ENCODE peak calls at places on chromosomes 5 and 9, in five cellular contexts. V is heart left ventricle, S is psoas muscle, K is sigmoid colon, H is A673. O is an unnamed sample. For H3K27me3, the result is how much of the 10 kb centered on the place peaks cover.

GRCh38 chr5:141747152-141747640 is 65.2 kb upstream of the ARAP3 start:
- DNase-seq in V (peak), S (peak), K (peak), H (peak), O (peak)

GRCh38 chr5:124884108-124884507 is 137.7 kb upstream of the ZNF608 start:
- DNase-seq in V (no peak), S (no peak), K (no peak), H (no peak), O (no peak)

GRCh38 chr5:931570-932145 is 39.0 kb downstream of the TRIP13 start:
- DNase-seq in V (no peak), S (no peak), K (no peak), H (no peak), O (no peak)

GRCh38 chr5:88825782-88826110 is 57.2 kb downstream of the MEF2C start:
- DNase-seq in V (no peak), S (no peak), K (no peak), H (no peak), O (no peak)

GRCh38 chr5:62538017-62538942 is 40.3 kb upstream of the LRRC70 start:
- DNase-seq in V (no peak), S (no peak), K (no peak), H (peak), O (no peak)

GRCh38 chr9:74555015-74555414 is 57.9 kb downstream of the RORB start:
- DNase-seq in V (peak), S (no peak), K (no peak), H (no peak), O (no peak)

GRCh38 chr5:147394273-147394672 is 115.6 kb downstream of the DPYSL3 start:
- DNase-seq in V (no peak), S (no peak), K (no peak), H (no peak), O (no peak)

GRCh38 chr5:75509956-75510355 is 1.5 kb downstream of the CERT1 start:
- DNase-seq in V (no peak), S (no peak), K (peak), H (no peak), O (no peak)

GRCh38 chr9:137984005-137984404 is 106.4 kb downstream of the CACNA1B start:
- DNase-seq in V (no peak), S (no peak), K (peak), H (no peak), O (peak)

GRCh38 chr5:166768536-166768935 is 1522.9 kb upstream of the WWC1 start:
- DNase-seq in V (no peak), S (no peak), K (no peak), H (no peak), O (no peak)

GRCh38 chr5:101278011-101278687 is 375.1 kb upstream of the ST8SIA4 start:
- DNase-seq in V (no peak), S (no peak), K (no peak), H (no peak), O (no peak)

GRCh38 chr9:97811534-97812246 is 41.3 kb upstream of the FOXE1 start:
- DNase-seq in V (no peak), S (no peak), K (no peak), H (no peak), O (no peak)

GRCh38 chr9:80699551-80699998 is 989.8 kb downstream of the TLE1 start:
- DNase-seq in V (no peak), S (no peak), K (no peak), H (peak), O (no peak)

GRCh38 chr5:102049517-102049916 is 246.6 kb downstream of the SLCO4C1 start:
- DNase-seq in V (no peak), S (no peak), K (no peak), H (peak), O (no peak)

GRCh38 chr5:93219641-93220145 is 361.3 kb downstream of the NR2F1-AS1 start:
- DNase-seq in V (no peak), S (no peak), K (no peak), H (no peak), O (no peak)

GRCh38 chr9:87324613-87325194 is 173.0 kb upstream of the DAPK1 start:
- DNase-seq in V (no peak), S (no peak), K (no peak), H (peak), O (no peak)

GRCh38 chr5:476102-476813 is 33.3 kb downstream of the EXOC3 start:
- DNase-seq in V (no peak), S (peak), K (peak), H (no peak), O (peak)

GRCh38 chr5:141832131-141832530 is 46.1 kb downstream of the PCDH1 start:
- DNase-seq in V (no peak), S (no peak), K (no peak), H (no peak), O (no peak)

GRCh38 chr5:132473019-132473531 is 17.5 kb downstream of the IRF1 start:
- DNase-seq in V (no peak), S (no peak), K (peak), H (no peak), O (peak)

GRCh38 chr9:137685886-137686420 is 67.1 kb downstream of the EHMT1 start:
- DNase-seq in V (no peak), S (no peak), K (no peak), H (no peak), O (peak)

DNA sequence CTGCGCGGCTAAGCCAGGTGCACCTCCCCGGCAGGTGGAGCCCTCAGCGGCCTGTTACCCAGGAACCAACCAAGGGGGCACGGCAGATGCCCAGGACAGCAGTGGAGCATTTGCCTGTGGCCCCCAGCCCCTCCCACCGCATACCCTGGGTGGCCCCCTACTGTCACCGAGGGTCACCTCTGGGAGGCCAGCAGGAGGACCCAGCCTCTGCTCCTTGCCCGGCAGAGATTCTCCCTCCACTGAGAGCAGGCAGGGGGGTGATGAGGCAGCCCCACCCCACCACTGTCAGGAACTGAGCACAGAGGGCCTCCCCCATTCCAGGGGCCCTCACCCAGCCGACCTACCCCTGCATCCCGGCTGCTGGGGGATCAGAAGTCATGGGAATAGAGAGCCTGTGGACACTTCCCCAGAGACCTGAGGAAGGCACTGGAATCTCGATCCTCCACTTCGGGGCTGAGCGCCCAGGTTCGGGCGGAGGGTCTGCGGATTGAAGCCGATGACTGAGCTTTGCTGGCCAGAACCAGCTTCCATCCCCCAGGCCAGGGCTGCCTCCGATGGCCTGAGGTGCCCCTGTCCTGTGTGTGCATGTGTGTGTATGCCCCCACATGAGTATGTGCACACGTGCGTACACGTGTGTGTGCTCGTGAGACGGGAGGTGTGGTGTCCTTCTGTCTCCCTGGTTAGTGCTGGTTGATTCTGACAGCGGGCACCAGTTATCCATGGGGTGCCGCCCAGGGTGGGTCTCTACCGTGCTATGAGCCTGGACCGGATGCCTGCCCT is at the start of gene QRFP:
- DNase-seq in V (no peak), S (no peak), K (no peak), H (no peak), O (no peak)
- TF ChIP-seq CTCF in V (no peak), S (no peak), K (no peak), H (no peak), O (no peak)

GRCh38 chr9:126667190-126668055 is 53.7 kb downstream of the LMX1B start:
- DNase-seq in V (no peak), S (no peak), K (no peak), H (peak), O (no peak)
- H3K27me3 ChIP-seq in V (under half), S (under half), K (half or more), H (under half), O (under half)

DNA sequence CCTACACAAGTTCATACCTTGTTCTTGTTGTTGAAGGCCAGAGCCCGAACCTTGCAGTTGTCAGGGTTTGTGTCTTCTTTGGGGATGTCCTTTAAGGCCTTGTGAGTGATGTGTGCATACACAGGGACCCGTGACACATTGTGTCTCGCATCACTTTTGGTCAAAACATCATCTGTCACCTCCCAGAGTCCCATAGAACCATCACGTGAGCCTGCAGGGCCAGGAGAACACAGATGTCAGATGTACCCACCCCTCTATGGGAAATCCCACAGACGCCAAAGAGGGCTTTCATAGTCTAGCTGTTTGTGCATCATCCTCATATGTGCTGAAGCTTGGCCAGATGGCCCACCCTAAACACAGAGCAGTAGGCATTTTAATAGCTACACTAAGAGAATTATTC is 28.2 kb downstream of the DCAF12 start:
- DNase-seq in V (no peak), S (no peak), K (no peak), H (no peak), O (peak)
- H3K27ac ChIP-seq in V (no peak), S (no peak), K (no peak), H (no peak), O (no peak)

GRCh38 chr5:73215525-73215890 is 42.5 kb downstream of the TMEM174 start:
- DNase-seq in V (no peak), S (no peak), K (no peak), H (no peak), O (no peak)

GRCh38 chr5:73222173-73222572 is 49.2 kb downstream of the TMEM174 start:
- DNase-seq in V (no peak), S (no peak), K (no peak), H (no peak), O (no peak)

GRCh38 chr5:73215891-73216610 is 43.1 kb downstream of the TMEM174 start:
- DNase-seq in V (peak), S (peak), K (peak), H (peak), O (peak)

GRCh38 chr5:73214921-73215490 is 42.0 kb downstream of the TMEM174 start:
- DNase-seq in V (no peak), S (no peak), K (no peak), H (no peak), O (no peak)

GRCh38 chr5:73218552-73219171 is 45.7 kb downstream of the TMEM174 start:
- DNase-seq in V (no peak), S (no peak), K (no peak), H (peak), O (no peak)
- TF ChIP-seq CTCF in V (no peak), S (no peak), K (no peak), H (peak), O (no peak)

DNA sequence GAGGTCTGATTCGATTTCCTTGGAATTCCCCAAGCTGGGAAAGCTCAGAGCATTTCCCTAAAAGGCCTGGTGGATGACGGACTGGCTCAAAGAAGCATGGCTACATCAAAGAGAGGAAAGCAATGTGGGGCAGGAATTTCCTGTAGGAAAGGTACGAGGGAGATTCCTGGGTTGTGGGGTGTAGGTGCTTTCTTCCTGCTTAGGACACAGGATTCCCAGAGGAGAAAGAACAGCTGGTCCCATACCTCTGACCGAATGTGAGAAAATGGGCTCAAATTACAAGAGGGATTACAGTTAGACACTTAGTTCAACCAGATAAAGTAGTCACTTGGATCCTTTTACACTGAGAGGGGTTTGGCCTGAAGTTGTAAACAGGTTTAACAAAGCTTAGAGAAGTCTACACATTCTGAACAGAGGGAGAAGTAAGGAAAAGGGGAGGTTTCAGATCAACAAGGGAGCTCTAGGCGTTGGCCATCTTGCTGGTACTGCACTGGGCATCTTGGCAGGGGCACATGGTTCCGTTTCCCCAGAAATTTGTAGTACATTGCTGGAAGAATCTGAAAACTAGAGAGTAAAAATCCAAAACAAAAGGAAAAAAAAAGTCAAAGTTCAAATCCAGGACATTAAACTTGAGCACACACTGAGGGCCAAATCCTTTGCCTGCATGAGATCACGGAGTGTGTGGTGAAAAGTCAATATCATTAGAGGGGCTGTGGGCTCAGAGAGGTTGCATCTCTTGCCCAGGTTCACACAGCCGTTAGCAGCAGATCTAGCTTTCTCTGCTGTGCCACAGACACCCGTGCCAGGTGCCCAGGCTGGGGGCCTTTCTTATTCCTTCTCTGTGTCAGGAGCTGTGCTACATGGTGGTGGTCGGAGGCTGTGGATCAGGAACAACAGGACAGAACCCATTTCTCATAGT is 171.3 kb downstream of the RGS3 start:
- DNase-seq in V (no peak), S (no peak), K (peak), H (no peak), O (peak)
- H3K27me3 ChIP-seq in V (under half), S (under half), K (under half), H (under half), O (under half)

DNA sequence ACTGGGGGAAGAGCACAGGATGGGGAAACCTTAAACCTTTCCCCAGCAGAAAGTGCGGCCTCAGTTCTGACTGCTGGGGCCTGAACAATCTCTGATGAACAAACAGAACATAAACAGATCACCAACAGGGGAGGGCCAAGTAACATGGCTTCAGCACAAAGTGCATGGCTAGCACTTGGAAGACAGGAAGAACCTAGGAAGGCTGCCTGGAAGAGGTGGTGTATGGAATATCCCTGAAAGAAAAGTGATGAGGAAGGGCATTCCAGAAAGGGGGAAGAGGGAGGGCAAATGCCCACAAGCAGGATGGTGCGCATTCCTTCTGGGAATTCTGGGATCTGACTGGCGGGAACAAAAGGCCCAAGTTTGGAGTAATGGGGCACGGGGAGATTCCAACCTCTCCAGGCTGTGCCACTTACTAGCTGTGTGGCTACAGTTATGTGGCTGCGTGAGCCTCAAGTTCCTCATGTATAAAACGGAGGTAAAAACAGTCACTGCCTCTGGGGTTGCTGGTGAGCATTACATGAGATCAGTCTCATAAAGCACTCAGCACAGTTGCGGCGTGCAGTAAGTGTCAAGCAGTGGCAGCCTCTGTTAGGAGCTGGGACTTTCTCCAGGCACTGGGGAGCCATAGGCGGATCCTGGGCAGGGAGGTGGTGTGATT is 1.6 kb downstream of the PDGFRB start:
- DNase-seq in V (no peak), S (no peak), K (no peak), H (peak), O (no peak)
- H3K27ac ChIP-seq in V (peak), S (peak), K (peak), H (peak), O (peak)

GRCh38 chr5:111681414-111681790 is 75.6 kb downstream of the NREP start:
- DNase-seq in V (no peak), S (no peak), K (no peak), H (no peak), O (no peak)

GRCh38 chr5:111680737-111681413 is 76.1 kb downstream of the NREP start:
- DNase-seq in V (peak), S (peak), K (peak), H (peak), O (no peak)

GRCh38 chr5:111689576-111689975 is 67.4 kb downstream of the NREP start:
- DNase-seq in V (no peak), S (no peak), K (no peak), H (no peak), O (no peak)

GRCh38 chr5:111681791-111682190 is 75.2 kb downstream of the NREP start:
- DNase-seq in V (no peak), S (no peak), K (no peak), H (no peak), O (no peak)

GRCh38 chr5:111685969-111686368 is 71.0 kb downstream of the NREP start:
- DNase-seq in V (no peak), S (no peak), K (no peak), H (peak), O (no peak)
- TF ChIP-seq CTCF in V (no peak), S (peak), K (no peak), H (peak), O (no peak)

DNA sequence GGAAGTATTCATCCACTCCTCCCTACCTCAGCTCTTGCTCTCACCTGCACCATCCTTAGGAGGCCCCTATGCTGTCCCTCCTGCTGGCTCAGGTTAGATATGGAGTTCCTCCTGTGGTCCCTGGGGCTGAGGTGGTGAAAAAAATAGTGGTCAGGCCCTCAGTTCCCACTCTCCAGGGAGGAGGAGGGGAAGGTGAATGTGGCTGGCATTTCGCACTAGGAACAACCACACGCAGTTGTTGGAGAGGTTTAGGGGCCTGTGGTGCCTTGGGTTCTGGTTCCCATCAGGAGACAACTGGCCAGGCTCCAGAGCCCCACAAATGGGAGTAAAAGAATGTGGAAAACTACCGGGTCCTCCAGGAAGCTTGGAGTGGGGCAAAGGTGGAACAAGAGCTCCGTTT is 81.7 kb upstream of the HSPA9 start:
- DNase-seq in V (no peak), S (no peak), K (peak), H (no peak), O (no peak)
- H3K27me3 ChIP-seq in V (under half), S (under half), K (under half), H (under half), O (half or more)

GRCh38 chr9:35054185-35054835 is 18.1 kb downstream of the VCP start:
- DNase-seq in V (no peak), S (no peak), K (no peak), H (no peak), O (no peak)

GRCh38 chr9:35048521-35048920 is 23.9 kb downstream of the VCP start:
- DNase-seq in V (no peak), S (no peak), K (no peak), H (no peak), O (no peak)

GRCh38 chr9:35056571-35057270 is 15.7 kb downstream of the VCP start:
- DNase-seq in V (no peak), S (no peak), K (no peak), H (no peak), O (no peak)

GRCh38 chr9:35054871-35055644 is 17.4 kb downstream of the VCP start:
- DNase-seq in V (no peak), S (no peak), K (no peak), H (no peak), O (no peak)

GRCh38 chr9:35051069-35051967 is 21.1 kb downstream of the VCP start:
- DNase-seq in V (peak), S (peak), K (no peak), H (peak), O (no peak)
- H3K27ac ChIP-seq in V (no peak), S (peak), K (peak), H (no peak), O (no peak)

GRCh38 chr9:116495725-116496124 is 191.4 kb upstream of the TRIM32 start:
- DNase-seq in V (no peak), S (no peak), K (no peak), H (no peak), O (no peak)

GRCh38 chr9:116494815-116495634 is 192.1 kb upstream of the TRIM32 start:
- DNase-seq in V (no peak), S (no peak), K (no peak), H (peak), O (no peak)

GRCh38 chr9:116496167-116496566 is 190.9 kb upstream of the TRIM32 start:
- DNase-seq in V (no peak), S (no peak), K (no peak), H (no peak), O (no peak)

GRCh38 chr9:116499434-116499833 is 187.7 kb upstream of the TRIM32 start:
- DNase-seq in V (no peak), S (no peak), K (no peak), H (no peak), O (no peak)

GRCh38 chr9:116497081-116497480 is 190.0 kb upstream of the TRIM32 start:
- DNase-seq in V (no peak), S (no peak), K (no peak), H (no peak), O (no peak)
- TF ChIP-seq CTCF in V (no peak), S (no peak), K (no peak), H (no peak), O (no peak)

O was measured in spleen.